ENCODE peak calls at places on chromosome 4, in five cellular contexts. T is activated CD4-positive, alpha-beta T cell treated with anti-CD3 and anti-CD28 coated beads, Interleukin-2, amount 50 U/mL, for 1 hour; H is psoas muscle; N is GM23338; E is NCI-H146. X is an unnamed sample.

GRCh38 chr4:159178147-159178541 is 75.3 kb downstream of the RAPGEF2 start:
- DNase-seq in H (no peak), N (no peak), T (no peak), E (no peak), X (no peak)

GRCh38 chr4:7068883-7069282 is 1.0 kb upstream of the GRPEL1 start:
- DNase-seq in E (peak), T (no peak), H (no peak), N (peak), X (peak)

GRCh38 chr4:86482296-86482695 is 111.8 kb upstream of the PTPN13 start:
- DNase-seq in H (no peak), E (no peak), N (peak), T (no peak), X (no peak)

GRCh38 chr4:7020290-7020689 is 22.9 kb upstream of the TADA2B start:
- DNase-seq in E (no peak), N (peak), T (no peak), H (no peak), X (no peak)

GRCh38 chr4:74440356-74440755 is 4.6 kb upstream of the AREG start:
- DNase-seq in T (no peak), H (no peak), N (no peak), E (no peak), X (no peak)

GRCh38 chr4:66693694-66694093 is 851.6 kb downstream of the CENPC start:
- DNase-seq in H (no peak), E (no peak), N (peak), T (no peak), X (no peak)

GRCh38 chr4:48269861-48270515 is 350 bp upstream of the TEC start:
- DNase-seq in N (peak), T (peak), H (peak), E (peak), X (peak)

GRCh38 chr4:119016636-119017035 is 119.0 kb upstream of the MYOZ2 start:
- DNase-seq in N (no peak), T (no peak), E (no peak), H (no peak), X (no peak)

GRCh38 chr4:82201303-82201702 is 172.5 kb downstream of the HNRNPD start:
- DNase-seq in T (no peak), N (no peak), E (peak), H (no peak), X (no peak)

GRCh38 chr4:120921456-120922389 is 803 bp downstream of the PRDM5 start:
- DNase-seq in E (peak), N (peak), T (peak), H (peak), X (peak)

GRCh38 chr4:185465707-185466106 is 5.8 kb downstream of the CCDC110 start:
- DNase-seq in N (no peak), H (no peak), T (no peak), E (no peak), X (no peak)

GRCh38 chr4:144355809-144356757 is 215.6 kb upstream of the GYPA start:
- DNase-seq in E (no peak), H (no peak), N (peak), T (no peak), X (peak)

GRCh38 chr4:185709802-185710486 is 102.0 kb downstream of the SORBS2 start:
- DNase-seq in T (no peak), H (no peak), E (no peak), N (no peak), X (no peak)

GRCh38 chr4:85029453-85029852 is 63.0 kb upstream of the WDFY3 start:
- DNase-seq in H (no peak), N (no peak), T (no peak), E (no peak), X (no peak)

GRCh38 chr4:146508229-146508939 is 13.4 kb downstream of the SLC10A7 start:
- DNase-seq in E (no peak), T (no peak), H (no peak), N (no peak), X (no peak)

GRCh38 chr4:125041372-125041930 is 273.3 kb upstream of the FAT4 start:
- DNase-seq in H (no peak), E (no peak), N (no peak), T (no peak), X (no peak)

GRCh38 chr4:185710487-185710995 is 101.5 kb downstream of the SORBS2 start:
- DNase-seq in E (no peak), H (no peak), N (no peak), T (no peak), X (no peak)

GRCh38 chr4:3707423-3708102 is 58.6 kb upstream of the ADRA2C start:
- DNase-seq in E (no peak), T (no peak), N (no peak), H (no peak), X (no peak)

GRCh38 chr4:15007201-15007600 is 4.9 kb downstream of the CPEB2 start:
- DNase-seq in N (peak), H (no peak), T (no peak), E (no peak), X (no peak)

GRCh38 chr4:6855692-6856297 is 53.8 kb upstream of the TBC1D14 start:
- DNase-seq in T (no peak), E (peak), H (no peak), N (no peak), X (no peak)

GRCh38 chr4:4762909-4763814 is 96.3 kb upstream of the MSX1 start:
- DNase-seq in H (no peak), T (no peak), E (peak), N (peak), X (peak)

GRCh38 chr4:107854326-107855030 is 29.7 kb downstream of the SGMS2 start:
- DNase-seq in T (no peak), H (no peak), E (no peak), N (no peak), X (no peak)

GRCh38 chr4:48225368-48226141 is 44.1 kb downstream of the TEC start:
- DNase-seq in N (peak), H (no peak), T (no peak), E (no peak), X (no peak)

GRCh38 chr4:119540249-119540648 is 88.4 kb downstream of the PDE5A start:
- DNase-seq in H (no peak), N (no peak), T (no peak), E (no peak), X (no peak)

GRCh38 chr4:53068755-53069154 is 206.6 kb downstream of the RASL11B start:
- DNase-seq in E (no peak), N (no peak), H (no peak), T (no peak), X (no peak)

GRCh38 chr4:8123389-8123788 is 35.2 kb downstream of the ABLIM2 start:
- DNase-seq in E (no peak), T (no peak), N (no peak), H (no peak), X (no peak)

GRCh38 chr4:2244947-2245786 is 3.2 kb upstream of the HAUS3 start:
- DNase-seq in T (no peak), H (no peak), N (peak), E (no peak), X (peak)

GRCh38 chr4:128768373-128768996 is 41.0 kb upstream of the JADE1 start:
- DNase-seq in H (no peak), T (no peak), E (no peak), N (no peak), X (no peak)

GRCh38 chr4:8580321-8581093 is at the start of gene GPR78:
- DNase-seq in H (peak), N (peak), E (no peak), T (peak), X (peak)

GRCh38 chr4:172573899-172574298 is 594.7 kb upstream of the GALNT7 start:
- DNase-seq in H (no peak), N (no peak), T (no peak), E (no peak), X (no peak)

GRCh38 chr4:113385500-113385899 is 336.0 kb downstream of the ANK2 start:
- DNase-seq in E (no peak), N (no peak), T (no peak), H (no peak), X (peak)

GRCh38 chr4:5979981-5980380 is 38.2 kb downstream of the C4orf50 start:
- DNase-seq in N (peak), H (no peak), E (peak), T (no peak), X (peak)

GRCh38 chr4:74095482-74095881 is 3.5 kb downstream of the CXCL2 start:
- DNase-seq in N (no peak), H (no peak), T (no peak), E (no peak), X (no peak)

GRCh38 chr4:124386163-124386562 is 326.4 kb downstream of the ANKRD50 start:
- DNase-seq in N (no peak), H (no peak), T (no peak), E (no peak), X (no peak)

GRCh38 chr4:119211856-119212250 is 660 bp upstream of the USP53 start:
- DNase-seq in H (no peak), T (no peak), N (no peak), E (peak), X (no peak)

GRCh38 chr4:82898322-82899243 is 2.0 kb upstream of the THAP9 start:
- DNase-seq in T (no peak), H (no peak), N (no peak), E (no peak), X (no peak)

X was measured in endodermal cell.